ENCODE peak calls at places on chromosomes 1 and 21, in ten cellular contexts. Z is fibroblast of lung, E is ovary, L is heart right ventricle, T is right cardiac atrium, F is hepatocyte, V is tibial artery, Y is A549, W is left lung, K is sigmoid colon. M is an unnamed sample. For H3K9me3, the result is how much of the 10 kb centered on the place peaks cover.

GRCh38 chr1:219177363-219177762 is 3.7 kb downstream of the LYPLAL1 start:
- DNase-seq in K (no peak), T (no peak), E (no peak), Y (no peak), L (no peak), V (no peak), F (no peak), Z (peak), W (no peak), M (no peak)

GRCh38 chr1:29756901-29757729 is 520.8 kb downstream of the PTPRU start:
- DNase-seq in V (no peak), F (no peak), W (no peak), Y (no peak), Z (no peak), E (no peak), T (no peak), K (no peak), L (no peak), M (no peak)

GRCh38 chr1:198199105-198199504 is 42.3 kb downstream of the NEK7 start:
- DNase-seq in Y (no peak), F (no peak), K (no peak), L (no peak), Z (no peak), E (no peak), W (no peak), T (no peak), V (no peak), M (no peak)

GRCh38 chr1:119713039-119713537 is 1.4 kb downstream of the PHGDH start:
- DNase-seq in E (peak), V (no peak), T (peak), L (no peak), K (no peak), F (peak), W (no peak), Y (no peak), Z (peak), M (no peak)

GRCh38 chr1:72366473-72366872 is 84.1 kb upstream of the NEGR1 start:
- DNase-seq in L (no peak), Y (no peak), F (peak), T (no peak), Z (peak), E (no peak), V (no peak), K (no peak), W (no peak), M (no peak)

GRCh38 chr21:35488941-35489340 is 439.8 kb upstream of the RUNX1 start:
- DNase-seq in T (no peak), E (no peak), L (no peak), Y (no peak), Z (peak), W (no peak), F (no peak), V (no peak), K (no peak), M (no peak)

GRCh38 chr1:17250601-17251000 is 1.7 kb downstream of the PADI3 start:
- DNase-seq in V (no peak), Z (no peak), L (no peak), F (no peak), Y (peak), K (no peak), W (no peak), T (no peak), E (no peak), M (no peak)

GRCh38 chr1:110600716-110601115 is 5.4 kb downstream of the KCNA2 start:
- DNase-seq in Z (no peak), K (no peak), L (no peak), Y (no peak), V (no peak), E (no peak), W (no peak), T (no peak), F (no peak), M (no peak)

GRCh38 chr1:6361124-6361775 is 32.3 kb downstream of the ACOT7 start:
- DNase-seq in W (no peak), F (no peak), E (no peak), T (no peak), Y (no peak), L (no peak), Z (no peak), K (no peak), V (no peak), M (no peak)

GRCh38 chr1:212973426-212973825 is 23.1 kb downstream of the VASH2 start:
- DNase-seq in K (peak), T (no peak), Y (no peak), L (no peak), F (no peak), Z (no peak), V (no peak), W (no peak), E (no peak), M (no peak)

GRCh38 chr1:201904579-201904978 is 15.9 kb downstream of the SHISA4 start:
- DNase-seq in W (no peak), F (peak), K (peak), Z (peak), E (peak), L (peak), V (peak), Y (no peak), T (peak), M (peak)

GRCh38 chr1:67558449-67559193 is 126.4 kb upstream of the GADD45A start:
- DNase-seq in W (no peak), V (peak), T (no peak), E (no peak), Z (no peak), L (no peak), Y (no peak), K (no peak), F (no peak), M (no peak)
- H3K4me3 ChIP-seq in W (no peak), V (peak), T (no peak), E (no peak), Z (no peak), L (no peak), Y (peak), K (no peak), F (no peak), M (no peak)

GRCh38 chr1:145958734-145959133 is 917 bp upstream of the LIX1L start:
- DNase-seq in Z (no peak), F (no peak), L (no peak), W (no peak), Y (no peak), V (no peak), K (no peak), E (no peak), T (no peak), M (no peak)
- H3K27ac ChIP-seq in Z (no peak), F (no peak), L (peak), W (no peak), Y (no peak), V (peak), K (peak), E (no peak), T (no peak), M (no peak)

DNA sequence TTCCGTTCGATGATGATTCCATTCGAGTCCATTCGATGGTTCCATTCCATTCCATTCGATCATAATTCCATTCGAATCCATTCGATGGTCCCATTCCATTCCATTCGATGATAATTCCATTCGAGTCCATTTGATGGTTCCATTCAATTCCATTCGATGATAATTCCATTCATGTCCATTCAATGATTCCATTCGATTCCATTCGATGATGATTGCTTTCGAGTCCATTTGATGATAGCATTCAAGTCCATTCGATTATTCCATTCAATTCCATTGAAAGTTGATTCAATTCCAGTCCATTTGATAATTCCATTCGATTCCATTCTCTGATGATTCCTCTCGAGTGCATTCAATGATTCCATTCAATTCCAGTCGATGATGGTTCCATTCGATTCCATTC is 3895.3 kb downstream of the SRGAP2C start:
- DNase-seq in Z (no peak), V (no peak), L (no peak), T (no peak), E (no peak), K (no peak), F (no peak), Y (no peak), W (no peak), M (no peak)
- H3K9me3 ChIP-seq in Z (under half), V (under half), L (half or more), T (under half), E (under half), K (under half), F (under half), Y (under half), W (half or more), M (under half)

DNA sequence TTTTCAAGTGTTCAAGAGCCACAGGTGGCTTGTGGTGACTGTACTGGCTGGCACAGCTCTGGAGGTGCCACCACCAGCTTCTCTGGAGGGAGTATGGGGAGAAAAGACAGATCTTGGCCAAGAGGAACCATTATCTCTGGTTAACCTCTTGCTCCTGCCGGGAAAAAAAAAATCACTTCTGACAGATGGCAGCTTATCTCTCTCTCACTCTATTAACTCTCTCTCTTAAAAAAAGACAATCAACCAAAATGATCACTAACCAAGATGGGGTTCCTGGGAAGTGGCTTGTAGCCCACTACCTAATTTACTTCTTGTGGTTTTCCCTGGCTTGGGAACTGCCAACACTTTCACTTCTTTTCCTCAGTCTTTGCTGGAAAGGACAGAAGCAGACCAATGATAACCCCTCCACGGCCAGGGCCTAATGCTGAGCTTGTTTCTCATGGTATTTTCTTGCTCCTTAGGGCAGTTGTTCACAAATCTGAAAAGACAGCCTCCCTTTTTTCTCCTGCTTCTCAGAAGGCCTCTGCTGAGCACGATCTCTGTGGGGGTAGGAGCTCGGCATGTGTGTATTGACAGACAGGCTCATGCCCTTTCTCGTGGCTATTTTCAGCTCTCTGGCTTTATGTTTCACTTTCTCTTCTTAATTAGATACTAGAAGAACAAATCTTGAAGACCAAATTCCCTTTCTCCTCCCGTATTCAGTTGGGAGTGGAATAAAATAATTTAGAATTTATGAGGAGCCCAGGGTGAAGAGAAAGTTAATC is 950 bp upstream of the RIIAD1 start:
- DNase-seq in L (no peak), E (peak), Y (no peak), K (no peak), F (no peak), Z (peak), T (no peak), V (no peak), W (no peak), M (no peak)
- H3K4me3 ChIP-seq in L (peak), E (peak), Y (no peak), K (peak), F (no peak), Z (peak), T (peak), V (peak), W (peak), M (peak)